ENCODE peak calls at places on chromosomes 6 and 20, in four cellular contexts. Y is GDM1; O is omental fat pad; S is activated CD4-positive, alpha-beta T cell treated with anti-CD3 and anti-CD28 coated beads for 36 hours. M is an unnamed sample.

GRCh38 chr20:62549499-62550086 is 73.8 kb upstream of the GATA5 start:
- DNase-seq in Y (no peak), O (no peak), S (no peak), M (no peak)

GRCh38 chr6:72616406-72617015 is 5.4 kb upstream of the KCNQ5 start:
- DNase-seq in Y (no peak), O (no peak), S (no peak), M (no peak)

GRCh38 chr6:89690944-89691324 is 52.4 kb upstream of the LYRM2 start:
- DNase-seq in Y (no peak), O (no peak), S (no peak), M (no peak)

GRCh38 chr20:56540415-56540814 is 7.4 kb downstream of the FAM209B start:
- DNase-seq in Y (no peak), O (no peak), S (no peak), M (no peak)

GRCh38 chr20:35006009-35006408 is 50.3 kb downstream of the MYH7B start:
- DNase-seq in Y (no peak), O (no peak), S (peak; percentile 2), M (no peak)

GRCh38 chr6:33995046-33995872 is 150.6 kb downstream of the GRM4 start:
- DNase-seq in Y (no peak), O (no peak), S (no peak), M (no peak)

GRCh38 chr20:62815066-62815991 is 1.5 kb upstream of the COL9A3 start:
- DNase-seq in Y (no peak), O (no peak), S (no peak), M (no peak)

GRCh38 chr6:139583420-139583819 is 209.0 kb upstream of the CITED2 start:
- DNase-seq in Y (no peak), O (no peak), S (no peak), M (no peak)

GRCh38 chr20:51695574-51696303 is 72.5 kb downstream of the ATP9A start:
- DNase-seq in Y (no peak), O (no peak), S (peak; percentile 41), M (peak; percentile 57)

GRCh38 chr6:125533710-125534397 is 215.6 kb upstream of the HEY2 start:
- DNase-seq in Y (no peak), O (no peak), S (no peak), M (no peak)

GRCh38 chr6:52415333-52415732 is 4.8 kb upstream of the EFHC1 start:
- DNase-seq in Y (no peak), O (no peak), S (no peak), M (no peak)

GRCh38 chr6:126388235-126388634 is 48.3 kb downstream of the CENPW start:
- DNase-seq in Y (no peak), O (no peak), S (no peak), M (no peak)

GRCh38 chr6:7267521-7268091 is 45.4 kb downstream of the SSR1 start:
- DNase-seq in Y (no peak), O (peak; percentile 55), S (peak; percentile 30), M (peak; percentile 75)

GRCh38 chr6:151698921-151699705 is 108.4 kb upstream of the ESR1 start:
- DNase-seq in Y (no peak), O (no peak), S (no peak), M (no peak)

GRCh38 chr6:158573542-158573931 is 13.6 kb downstream of the TMEM181 start:
- DNase-seq in Y (no peak), O (no peak), S (no peak), M (no peak)

GRCh38 chr20:47487175-47487917 is 14.3 kb upstream of the NCOA3 start:
- DNase-seq in Y (no peak), O (no peak), S (peak; percentile 78), M (no peak)

GRCh38 chr20:58102252-58102651 is 126.2 kb downstream of the ANKRD60 start:
- DNase-seq in Y (no peak), O (no peak), S (no peak), M (no peak)

GRCh38 chr6:42482126-42482525 is 30.4 kb upstream of the TRERF1 start:
- DNase-seq in Y (no peak), O (no peak), S (no peak), M (no peak)

GRCh38 chr20:63754008-63754407 is 14.4 kb downstream of the SLC2A4RG start:
- DNase-seq in Y (no peak), O (no peak), S (no peak), M (no peak)